ENCODE peak calls at places on chromosomes 13 and 19, in ten cellular contexts. A, Q, H, O, T, R, J, E, V and G are unnamed samples.

GRCh38 chr13:114118086-114118762 is 14.2 kb downstream of the RASA3 start:
- DNase-seq in E (no peak), A (no peak), Q (no peak), R (no peak), J (no peak), O (no peak), H (no peak), V (no peak), T (peak), G (no peak)

GRCh38 chr19:30085394-30085793 is 143.4 kb downstream of the URI1 start:
- DNase-seq in H (no peak), J (no peak), Q (no peak), V (no peak), R (no peak), A (no peak), E (no peak), T (no peak), O (no peak), G (peak)

GRCh38 chr19:16620018-16620417 is 8.0 kb downstream of the MED26 start:
- DNase-seq in A (no peak), H (no peak), Q (no peak), J (no peak), E (no peak), O (no peak), R (no peak), T (peak), V (no peak), G (no peak)

GRCh38 chr19:45251452-45252354 is 632 bp downstream of the MARK4 start:
- DNase-seq in Q (no peak), R (no peak), O (peak), J (no peak), E (no peak), V (no peak), A (no peak), H (peak), T (no peak), G (peak)

GRCh38 chr19:19595171-19595701 is 23.3 kb downstream of the PBX4 start:
- DNase-seq in H (peak), A (no peak), Q (no peak), V (peak), E (no peak), O (no peak), J (no peak), R (no peak), T (no peak), G (no peak)

GRCh38 chr19:49591731-49592485 is 926 bp downstream of the PRR12 start:
- DNase-seq in R (peak), T (peak), V (peak), H (peak), J (no peak), E (peak), O (peak), Q (peak), A (no peak), G (peak)

GRCh38 chr13:33723365-33723764 is 94.6 kb upstream of the RFC3 start:
- DNase-seq in A (no peak), T (no peak), V (no peak), J (no peak), Q (no peak), E (no peak), O (no peak), R (no peak), H (peak), G (no peak)

GRCh38 chr19:7427944-7428343 is 60.9 kb downstream of the PEX11G start:
- DNase-seq in A (no peak), Q (no peak), V (no peak), E (no peak), O (no peak), R (no peak), T (no peak), H (peak), J (peak), G (no peak)

GRCh38 chr19:44050740-44051653 is 839 bp upstream of the ZNF223 start:
- DNase-seq in H (no peak), E (peak), Q (no peak), J (no peak), T (no peak), R (peak), O (no peak), V (peak), A (no peak), G (no peak)

GRCh38 chr13:82681535-82681934 is 1200.7 kb downstream of the SLITRK1 start:
- DNase-seq in Q (no peak), T (no peak), R (no peak), J (no peak), V (no peak), H (no peak), E (no peak), A (no peak), O (no peak), G (no peak)

GRCh38 chr19:1725100-1726064 is 27.9 kb upstream of the ONECUT3 start:
- DNase-seq in E (peak), R (peak), H (peak), Q (no peak), A (no peak), J (no peak), T (peak), O (peak), V (peak), G (peak)

GRCh38 chr19:33063356-33064116 is 1.2 kb downstream of the RHPN2 start:
- DNase-seq in Q (peak), A (no peak), T (no peak), H (peak), J (no peak), E (no peak), O (peak), R (no peak), V (peak), G (peak)

GRCh38 chr19:56566904-56567273 is 379 bp upstream of the ZNF470 start:
- DNase-seq in E (peak), J (no peak), A (peak), O (no peak), T (peak), Q (peak), H (no peak), V (peak), R (no peak), G (peak)

GRCh38 chr13:66992683-66993082 is 237.5 kb downstream of the PCDH9 start:
- DNase-seq in E (no peak), T (no peak), A (no peak), V (no peak), R (no peak), H (no peak), Q (no peak), O (no peak), J (no peak), G (no peak)

GRCh38 chr13:66992183-66992582 is 238.0 kb downstream of the PCDH9 start:
- DNase-seq in O (no peak), J (no peak), A (no peak), V (no peak), E (peak), T (no peak), R (peak), H (peak), Q (no peak), G (no peak)

GRCh38 chr13:66994498-66995365 is 235.4 kb downstream of the PCDH9 start:
- DNase-seq in H (no peak), A (no peak), E (no peak), V (no peak), Q (no peak), J (no peak), O (peak), T (no peak), R (no peak), G (no peak)

GRCh38 chr13:66995366-66995663 is 234.8 kb downstream of the PCDH9 start:
- DNase-seq in O (peak), Q (no peak), T (no peak), J (no peak), A (no peak), E (no peak), H (no peak), R (no peak), V (no peak), G (no peak)

DNA sequence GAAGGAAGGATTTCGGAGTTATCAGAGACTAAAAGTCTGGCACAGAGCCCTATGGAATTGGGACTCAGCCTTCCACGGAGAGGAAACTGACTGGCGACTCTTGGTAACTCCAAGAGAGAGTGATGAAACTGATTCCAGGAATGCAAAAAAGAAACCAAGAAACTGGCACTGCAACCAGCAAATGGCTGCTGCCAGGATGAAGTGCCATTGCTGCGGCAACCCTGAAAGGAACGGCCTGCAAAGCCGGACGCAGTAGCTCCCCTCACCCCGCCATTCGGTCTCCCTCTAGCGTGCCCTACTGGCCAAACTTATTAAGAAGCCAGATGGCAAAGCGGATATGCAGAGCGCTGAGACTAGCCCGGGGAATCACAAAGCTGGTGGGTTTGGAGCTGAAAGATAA is 236.0 kb downstream of the PCDH9 start:
- DNase-seq in Q (no peak), V (peak), E (peak), J (no peak), H (peak), O (no peak), R (peak), T (peak), A (no peak), G (peak)
- TF ChIP-seq CTCF in Q (no peak), V (peak), E (peak), J (peak), H (peak), O (peak), R (peak), T (peak), A (no peak), G (peak)

GRCh38 chr19:42606660-42607351 is 12.1 kb upstream of the CEACAM8 start:
- DNase-seq in H (peak), E (peak), V (peak), O (peak), R (peak), T (peak), A (no peak), J (no peak), Q (no peak), G (peak)
- TF ChIP-seq CTCF in H (peak), E (peak), V (peak), O (peak), R (peak), T (peak), A (peak), J (peak), Q (no peak), G (peak)

GRCh38 chr19:50794074-50794777 is 4.0 kb downstream of the ACP4 start:
- DNase-seq in R (peak), V (no peak), O (peak), H (no peak), A (no peak), E (no peak), J (no peak), Q (no peak), T (no peak), G (no peak)
- TF ChIP-seq CTCF in R (peak), V (no peak), O (peak), H (no peak), A (no peak), E (no peak), J (peak), Q (no peak), T (no peak), G (no peak)

GRCh38 chr19:5785423-5785822 is 877 bp upstream of the PRR22 start:
- DNase-seq in V (no peak), J (no peak), Q (no peak), R (no peak), E (no peak), A (no peak), T (no peak), H (no peak), O (no peak), G (no peak)

GRCh38 chr19:5784581-5785147 is at the start of gene PRR22:
- DNase-seq in T (no peak), H (no peak), R (no peak), V (no peak), Q (no peak), O (no peak), J (no peak), A (no peak), E (no peak), G (no peak)

GRCh38 chr19:5782945-5783919 is 1.3 kb downstream of the PRR22 start:
- DNase-seq in V (no peak), Q (no peak), E (no peak), R (no peak), A (no peak), O (no peak), H (no peak), J (no peak), T (no peak), G (no peak)

GRCh38 chr19:5778402-5778801 is 6.1 kb downstream of the PRR22 start:
- DNase-seq in J (no peak), Q (no peak), O (no peak), E (no peak), V (no peak), H (no peak), T (no peak), R (no peak), A (no peak), G (no peak)

DNA sequence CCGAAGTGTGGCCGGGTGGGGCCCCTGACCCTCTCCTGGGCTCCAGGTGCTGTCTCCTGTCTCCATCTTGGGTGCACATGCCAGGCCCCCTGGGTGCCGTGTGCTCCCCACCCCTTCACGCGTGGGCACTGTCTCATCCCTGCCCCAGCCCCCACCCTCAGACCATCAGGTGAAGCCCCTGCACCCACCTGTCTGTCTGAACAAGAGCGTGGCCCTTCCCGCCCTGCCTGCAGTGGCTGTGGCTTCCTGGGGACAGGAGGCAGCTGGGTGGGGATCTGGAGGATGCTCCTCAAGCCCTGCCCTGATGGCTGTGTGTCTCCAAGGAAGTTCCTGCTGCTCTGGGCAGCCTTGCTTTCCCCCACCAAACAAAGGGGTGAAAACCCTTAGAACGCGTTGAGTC is 2.2 kb downstream of the PRR22 start:
- DNase-seq in J (no peak), V (no peak), A (no peak), Q (no peak), R (no peak), H (no peak), O (no peak), T (no peak), E (no peak), G (no peak)
- TF ChIP-seq CTCF in J (no peak), V (no peak), A (no peak), Q (no peak), R (no peak), H (no peak), O (no peak), T (no peak), E (no peak), G (no peak)